ENCODE peak calls at places on chromosome 14, in five cellular contexts. E is neuronal stem cell; B is CD8-positive, alpha-beta T cell; A is small intestine; R is AG10803. X is an unnamed sample.

GRCh38 chr14:37150414-37150813 is 22.0 kb downstream of the SLC25A21 start:
- DNase-seq in A (peak), R (peak), B (no peak), E (no peak), X (peak)

GRCh38 chr14:66139432-66139831 is 346.7 kb upstream of the CCDC196 start:
- DNase-seq in R (no peak), B (no peak), A (no peak), E (no peak), X (no peak)

GRCh38 chr14:36091096-36091495 is 85.4 kb downstream of the PTCSC3 start:
- DNase-seq in A (peak), R (peak), E (no peak), B (no peak), X (no peak)

GRCh38 chr14:39626589-39627576 is 194.7 kb upstream of the FBXO33 start:
- DNase-seq in B (no peak), R (no peak), A (no peak), E (no peak), X (no peak)

GRCh38 chr14:75069021-75069810 is at the start of gene ZC2HC1C:
- DNase-seq in R (peak), E (peak), A (peak), B (peak), X (no peak)

GRCh38 chr14:68359862-68360552 is 432.9 kb downstream of the ZFP36L1 start:
- DNase-seq in A (peak), R (peak), B (no peak), E (no peak), X (no peak)

GRCh38 chr14:62181591-62181990 is 419.4 kb downstream of the SNAPC1 start:
- DNase-seq in E (no peak), A (no peak), B (no peak), R (peak), X (no peak)

GRCh38 chr14:22184157-22185025 is 404.6 kb downstream of the DAD1 start:
- DNase-seq in E (no peak), R (no peak), A (peak), B (no peak), X (no peak)

GRCh38 chr14:61584258-61584657 is 111.1 kb upstream of the HIF1A start:
- DNase-seq in R (peak), B (no peak), A (no peak), E (no peak), X (no peak)

GRCh38 chr14:95408731-95409471 is 89.2 kb upstream of the CLMN start:
- DNase-seq in B (no peak), A (peak), E (no peak), R (no peak), X (no peak)

GRCh38 chr14:64147126-64147790 is 146.9 kb downstream of the ESR2 start:
- DNase-seq in B (no peak), A (no peak), R (no peak), E (no peak), X (no peak)

GRCh38 chr14:26845106-26845818 is 247.4 kb upstream of the NOVA1 start:
- DNase-seq in E (no peak), A (no peak), R (no peak), B (no peak), X (no peak)

GRCh38 chr14:22491683-22492483 is 97.1 kb downstream of the DAD1 start:
- DNase-seq in R (no peak), E (no peak), A (no peak), B (no peak), X (no peak)

GRCh38 chr14:69711065-69711464 is 55.9 kb upstream of the SRSF5 start:
- DNase-seq in B (no peak), A (peak), E (no peak), R (peak), X (no peak)

GRCh38 chr14:36067428-36068187 is 108.9 kb downstream of the PTCSC3 start:
- DNase-seq in E (no peak), B (no peak), R (no peak), A (no peak), X (no peak)

GRCh38 chr14:35391388-35391710 is 13.2 kb downstream of the NFKBIA start:
- DNase-seq in A (no peak), R (no peak), E (no peak), B (no peak), X (no peak)

GRCh38 chr14:88556581-88556980 is 1.8 kb upstream of the PTPN21 start:
- DNase-seq in E (no peak), B (no peak), A (no peak), R (peak), X (no peak)

GRCh38 chr14:32480337-32480736 is 151.2 kb downstream of the AKAP6 start:
- DNase-seq in A (no peak), E (no peak), R (peak), B (no peak), X (no peak)

GRCh38 chr14:36227802-36228201 is 51.3 kb upstream of the PTCSC3 start:
- DNase-seq in B (no peak), E (no peak), A (peak), R (no peak), X (no peak)

GRCh38 chr14:35351897-35352273 is 52.7 kb downstream of the NFKBIA start:
- DNase-seq in B (no peak), A (no peak), R (no peak), E (no peak), X (no peak)

GRCh38 chr14:35365130-35366047 is 39.2 kb downstream of the NFKBIA start:
- DNase-seq in B (peak), R (peak), E (no peak), A (peak), X (no peak)

GRCh38 chr14:92492261-92492660 is 21.3 kb upstream of the RIN3 start:
- DNase-seq in R (no peak), B (no peak), A (no peak), E (no peak), X (no peak)

DNA sequence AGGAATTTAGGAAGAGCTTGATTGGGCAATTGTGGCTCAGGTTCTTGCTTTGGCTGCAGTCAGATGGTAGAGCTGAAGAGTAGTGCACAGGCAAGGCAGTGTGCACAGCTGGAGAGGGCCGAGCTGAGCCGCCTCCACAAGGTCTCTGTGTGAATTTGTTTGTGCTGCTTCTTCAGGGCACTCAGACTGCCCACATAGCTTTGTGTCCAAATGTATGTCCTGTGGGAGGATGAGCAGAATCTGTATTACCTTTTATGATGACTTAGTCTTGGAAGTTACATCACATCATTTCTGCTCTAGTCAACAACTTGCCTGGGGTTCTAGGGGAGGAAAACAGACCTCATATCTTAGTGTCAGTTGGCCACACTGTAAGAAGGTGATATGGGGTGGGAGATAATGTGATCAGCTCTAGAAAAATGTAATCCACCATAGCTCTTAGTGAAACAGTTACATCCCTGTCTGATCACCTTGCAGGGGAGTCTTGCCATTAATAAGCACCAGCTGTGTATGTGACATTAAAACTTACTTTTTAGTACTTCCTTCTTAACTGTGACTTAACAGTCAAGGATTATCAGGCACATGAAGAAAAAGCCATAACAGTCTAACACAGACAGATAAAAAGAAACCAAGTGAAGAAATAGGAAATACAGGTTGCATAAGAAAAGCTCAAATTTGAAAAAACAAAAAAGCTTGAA is 53.4 kb downstream of the RCOR1 start:
- DNase-seq in R (peak), B (no peak), A (no peak), E (no peak), X (no peak)
- H3K4me3 ChIP-seq in R (no peak), B (no peak), A (no peak), E (no peak), X (no peak)

GRCh38 chr14:73774671-73775070 is 60.5 kb upstream of the PNMA1 start:
- DNase-seq in E (no peak), A (no peak), R (no peak), B (no peak), X (no peak)
- H3K4me3 ChIP-seq in E (no peak), A (no peak), R (no peak), B (no peak), X (no peak)

DNA sequence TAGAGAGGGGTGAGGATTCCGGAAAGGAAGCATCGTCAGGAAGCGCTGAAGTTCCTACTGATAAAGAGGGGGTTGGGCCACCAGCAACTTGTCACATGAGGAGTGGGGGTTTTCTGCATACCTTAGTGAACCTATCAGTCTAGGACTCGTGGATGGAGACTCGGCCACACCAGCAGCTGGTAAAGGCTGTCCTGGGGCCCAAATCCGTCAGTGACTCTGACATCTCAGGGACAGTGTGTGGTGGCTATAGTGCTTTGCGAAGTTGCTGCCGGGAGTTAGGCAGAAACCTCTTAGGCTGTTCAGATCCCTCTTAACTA is 16.4 kb downstream of the RNASE2 start:
- DNase-seq in A (no peak), B (no peak), E (no peak), R (no peak), X (no peak)
- H3K4me3 ChIP-seq in A (no peak), B (peak), E (no peak), R (peak), X (peak)

DNA sequence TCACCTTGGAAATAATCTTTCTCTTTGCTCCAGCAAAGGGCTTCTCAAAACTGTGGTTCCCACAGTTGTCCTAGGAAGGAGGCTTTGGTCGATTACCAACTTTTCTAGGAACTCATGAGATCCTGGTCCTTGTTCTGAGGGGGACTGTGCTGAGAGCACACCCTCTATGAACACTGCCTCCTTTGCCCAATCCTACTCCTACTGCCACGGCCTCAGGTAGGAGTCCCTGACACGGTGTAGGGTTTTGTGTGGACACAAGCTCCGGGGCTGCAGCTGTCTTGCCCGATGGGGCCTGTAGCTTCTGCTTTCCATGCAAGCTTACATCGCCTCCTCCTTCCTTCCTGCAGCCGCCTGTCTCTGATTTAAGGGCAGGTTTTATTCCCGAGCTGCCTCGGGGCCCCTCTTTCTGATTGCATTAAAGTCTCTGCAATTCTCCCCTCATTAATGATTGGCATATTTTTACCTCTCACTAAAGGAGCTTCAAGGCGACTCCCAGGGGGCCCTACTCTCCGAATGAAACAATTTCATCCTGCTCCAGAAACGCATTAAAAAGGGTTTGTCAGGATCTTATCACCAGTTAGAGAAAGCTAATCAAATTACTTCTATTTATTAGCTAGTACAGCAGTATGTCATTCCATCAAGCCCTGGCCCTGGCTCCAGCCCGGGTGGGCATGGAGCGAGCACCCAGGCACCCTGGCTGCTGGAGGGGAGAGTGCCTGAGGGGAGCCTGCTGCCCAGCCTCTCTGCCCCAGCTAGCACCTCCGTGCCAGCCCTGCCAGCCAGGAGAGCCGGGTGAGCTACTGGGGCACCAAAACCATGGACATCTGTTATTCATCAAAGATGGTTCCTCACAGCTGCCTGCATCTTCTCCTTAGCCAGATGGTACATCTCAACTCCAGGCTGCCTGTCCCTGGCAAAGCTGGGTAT is 38.1 kb upstream of the ESRRB start:
- DNase-seq in R (peak), E (no peak), A (no peak), B (no peak), X (no peak)
- H3K4me3 ChIP-seq in R (peak), E (no peak), A (no peak), B (no peak), X (no peak)

GRCh38 chr14:102469261-102469660 is 40.3 kb downstream of the ANKRD9 start:
- DNase-seq in A (no peak), R (no peak), B (no peak), E (no peak), X (no peak)

GRCh38 chr14:102474934-102475333 is 34.6 kb downstream of the ANKRD9 start:
- DNase-seq in A (peak), B (no peak), R (peak), E (no peak), X (no peak)

GRCh38 chr14:102473559-102473958 is 36.0 kb downstream of the ANKRD9 start:
- DNase-seq in B (no peak), E (no peak), A (no peak), R (no peak), X (no peak)

GRCh38 chr14:102472815-102473158 is 36.8 kb downstream of the ANKRD9 start:
- DNase-seq in B (no peak), E (no peak), R (no peak), A (no peak), X (no peak)

DNA sequence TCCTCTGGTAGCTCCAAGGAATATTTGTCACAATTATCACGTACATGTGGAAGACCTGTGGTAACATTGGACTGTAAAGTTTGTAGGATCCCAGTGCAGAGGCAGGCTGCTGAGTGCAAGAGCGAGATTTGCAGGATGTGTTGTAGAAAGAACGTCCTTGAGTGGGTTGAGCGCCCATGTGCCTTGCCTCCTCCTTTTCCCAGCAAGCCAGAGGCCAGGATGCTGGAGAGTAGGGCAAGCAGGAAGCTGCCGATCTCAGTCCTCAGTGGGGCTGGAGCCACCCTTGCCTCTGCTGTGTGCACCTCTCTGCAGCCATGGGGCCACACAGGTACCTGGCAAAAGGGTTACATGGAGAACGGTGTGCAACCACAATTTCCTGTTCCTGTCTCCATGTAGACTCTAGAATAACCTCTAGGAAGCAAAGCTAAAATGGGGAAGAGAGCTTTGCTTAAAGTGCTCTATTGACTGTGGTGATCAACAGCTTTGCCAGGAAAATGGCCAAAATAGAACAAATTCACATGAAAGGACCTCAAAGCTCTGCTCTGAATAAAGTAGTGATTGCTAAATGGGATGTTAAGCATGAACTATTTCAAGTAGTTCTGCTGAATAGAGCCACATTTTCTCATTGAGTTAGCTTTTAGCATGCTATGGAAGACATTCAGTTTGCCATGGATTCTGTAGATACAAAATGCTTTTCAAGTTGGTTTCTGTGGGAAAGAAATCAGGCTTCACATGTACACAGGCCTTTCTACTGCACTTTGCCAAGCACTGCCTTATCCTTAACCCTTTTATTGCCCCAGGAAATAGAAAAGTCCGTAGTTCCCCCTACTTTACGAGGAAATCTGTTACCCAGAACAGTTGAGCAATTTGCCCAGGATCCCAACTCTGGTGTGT is 37.4 kb downstream of the ANKRD9 start:
- DNase-seq in E (no peak), B (no peak), A (peak), R (no peak), X (peak)
- H3K4me3 ChIP-seq in E (no peak), B (no peak), A (no peak), R (no peak), X (no peak)

DNA sequence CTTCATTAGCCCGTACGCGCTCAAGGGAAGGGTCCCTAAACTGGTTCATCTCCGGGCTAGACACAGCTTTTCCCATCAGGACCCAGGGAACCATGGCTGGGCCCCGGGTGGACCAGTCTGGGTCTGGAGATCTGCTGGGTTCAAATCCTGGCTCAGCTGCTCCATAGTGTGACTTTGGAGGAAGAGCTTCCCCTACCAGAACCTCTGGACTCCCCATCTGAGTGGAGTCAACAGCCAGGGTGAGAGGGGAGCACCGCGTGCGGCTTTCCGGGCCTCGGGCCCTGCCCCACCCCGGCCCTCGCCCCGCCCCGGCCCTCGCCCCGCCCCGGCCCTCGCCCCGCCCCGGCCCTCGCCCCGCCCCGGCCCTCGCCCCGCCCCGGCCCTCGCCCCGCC is 41.2 kb downstream of the BEGAIN start:
- DNase-seq in B (no peak), A (no peak), R (no peak), E (no peak), X (no peak)
- H3K4me3 ChIP-seq in B (no peak), A (no peak), R (peak), E (no peak), X (peak)

X was measured in Jurkat, Clone E6-1.